ENCODE peak calls at places on chromosome 17, in seven cellular contexts. M is GM23248, C is heart right ventricle, P is HL-60, L is astrocyte, G is K562, R is IMR-90. D is an unnamed sample.

GRCh38 chr17:3647769-3648540 is 11.4 kb downstream of the CTNS start:
- DNase-seq in M (peak; percentile 76), C (peak; percentile 52), P (no peak), L (peak; percentile 20), G (no peak), R (peak; percentile 55), D (no peak)

GRCh38 chr17:68172461-68172954 is 75.3 kb upstream of the AMZ2 start:
- DNase-seq in M (peak; percentile 65), C (peak; percentile 63), P (peak; percentile 32), L (peak; percentile 17), G (peak; percentile 32), R (peak; percentile 49), D (no peak)

GRCh38 chr17:81002409-81003361 is 11.0 kb downstream of the CHMP6 start:
- DNase-seq in M (peak; percentile 65), C (peak; percentile 72), P (no peak), L (peak; percentile 51), G (peak; percentile 81), R (peak; percentile 63), D (no peak)

GRCh38 chr17:15966879-15967248 is 21.9 kb downstream of the ADORA2B start:
- DNase-seq in M (no peak), C (no peak), P (no peak), L (no peak), G (peak; percentile 21), R (no peak), D (no peak)

GRCh38 chr17:42285346-42286050 is 2.8 kb upstream of the STAT5A start:
- DNase-seq in M (no peak), C (no peak), P (no peak), L (no peak), G (no peak), R (no peak), D (no peak)

GRCh38 chr17:75983501-75984181 is 4.6 kb downstream of the TEN1 start:
- DNase-seq in M (peak; percentile 63), C (no peak), P (no peak), L (peak; percentile 57), G (peak; percentile 69), R (no peak), D (no peak)

GRCh38 chr17:42456223-42457106 is 2.2 kb upstream of the ATP6V0A1 start:
- DNase-seq in M (peak; percentile 80), C (no peak), P (peak; percentile 82), L (peak; percentile 90), G (peak; percentile 65), R (peak; percentile 83), D (no peak)

GRCh38 chr17:9828296-9829059 is 2.8 kb downstream of the GLP2R start:
- DNase-seq in M (no peak), C (no peak), P (no peak), L (peak; percentile 61), G (no peak), R (peak; percentile 19), D (no peak)

GRCh38 chr17:34307110-34307509 is 12.1 kb upstream of the CCL8 start:
- DNase-seq in M (peak; percentile 67), C (peak; percentile 34), P (no peak), L (no peak), G (no peak), R (peak; percentile 71), D (no peak)

GRCh38 chr17:39270923-39271322 is 45.2 kb upstream of the STAC2 start:
- DNase-seq in M (peak; percentile 89), C (no peak), P (no peak), L (peak; percentile 21), G (no peak), R (peak; percentile 81), D (no peak)

GRCh38 chr17:82217530-82218204 is 5.0 kb upstream of the CCDC57 start:
- DNase-seq in M (peak; percentile 91), C (peak; percentile 59), P (peak; percentile 94), L (peak; percentile 87), G (peak; percentile 79), R (peak; percentile 90), D (no peak)

GRCh38 chr17:2594657-2595085 is 1.2 kb downstream of the PAFAH1B1 start:
- DNase-seq in M (peak; percentile 43), C (no peak), P (no peak), L (no peak), G (no peak), R (no peak), D (no peak)

GRCh38 chr17:75632863-75633483 is at the start of gene SMIM5:
- DNase-seq in M (peak; percentile 93), C (peak; percentile 91), P (peak; percentile 65), L (peak; percentile 75), G (peak; percentile 89), R (peak; percentile 83), D (no peak)

GRCh38 chr17:82120148-82120547 is 22.1 kb upstream of the FASN start:
- DNase-seq in M (peak; percentile 76), C (no peak), P (no peak), L (peak; percentile 39), G (no peak), R (peak; percentile 69), D (no peak)

GRCh38 chr17:74176546-74177001 is 26.9 kb upstream of the RPL38 start:
- DNase-seq in M (peak; percentile 78), C (peak; percentile 44), P (no peak), L (peak; percentile 27), G (peak; percentile 71), R (peak; percentile 48), D (no peak)

GRCh38 chr17:58989629-58990028 is 117.1 kb downstream of the TRIM37 start:
- DNase-seq in M (no peak), C (no peak), P (no peak), L (no peak), G (no peak), R (no peak), D (no peak)

GRCh38 chr17:46832306-46832895 is 13.9 kb upstream of the WNT3 start:
- DNase-seq in M (no peak), C (no peak), P (no peak), L (no peak), G (no peak), R (no peak), D (no peak)
- H3K27ac ChIP-seq in M (no peak overlapping the region), C (no peak overlapping the region), P (no peak overlapping the region), L (no peak overlapping the region), G (no peak overlapping the region), R (no peak overlapping the region), D (no peak overlapping the region)

GRCh38 chr17:20172378-20172775 is 163.2 kb downstream of the SPECC1 start:
- DNase-seq in M (no peak), C (no peak), P (no peak), L (no peak), G (no peak), R (no peak), D (no peak)

GRCh38 chr17:20174588-20175265 is 165.6 kb downstream of the SPECC1 start:
- DNase-seq in M (peak; percentile 55), C (no peak), P (no peak), L (peak; percentile 82), G (no peak), R (peak; percentile 76), D (no peak)

GRCh38 chr17:20173091-20173490 is 163.9 kb downstream of the SPECC1 start:
- DNase-seq in M (no peak), C (no peak), P (no peak), L (peak; percentile 23), G (no peak), R (no peak), D (no peak)

GRCh38 chr17:20170085-20170484 is 160.9 kb downstream of the SPECC1 start:
- DNase-seq in M (no peak), C (no peak), P (no peak), L (no peak), G (no peak), R (no peak), D (no peak)

GRCh38 chr17:20171741-20172377 is 162.7 kb downstream of the SPECC1 start:
- DNase-seq in M (no peak), C (no peak), P (no peak), L (peak; percentile 72), G (no peak), R (peak; percentile 18), D (no peak)
- H3K27ac ChIP-seq in M (no peak overlapping the region), C (no peak overlapping the region), P (no peak overlapping the region), L (no peak overlapping the region), G (no peak overlapping the region), R (no peak overlapping the region), D (no peak overlapping the region)

DNA sequence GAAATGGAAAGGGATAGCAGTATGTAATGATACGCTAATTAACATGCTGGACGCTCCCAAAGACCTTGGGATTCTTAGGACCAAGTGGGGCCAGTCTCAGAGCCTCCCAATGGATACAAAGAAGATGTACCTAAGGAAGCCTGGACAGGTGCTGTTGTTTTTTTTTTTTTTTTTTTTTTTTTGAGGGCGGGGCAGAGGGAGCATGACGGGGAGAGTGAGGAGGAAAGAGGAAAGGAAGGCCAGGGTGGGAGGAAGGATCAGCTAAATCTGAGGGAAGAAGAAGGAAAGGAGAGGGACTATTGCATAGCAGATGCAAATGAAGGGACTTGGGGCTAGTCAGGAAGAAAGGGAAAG is 2.5 kb downstream of the VAMP2 start:
- DNase-seq in M (no peak), C (no peak), P (no peak), L (no peak), G (no peak), R (no peak), D (no peak)
- H3K27ac ChIP-seq in M (no peak overlapping the region), C (no peak overlapping the region), P (no peak overlapping the region), L (no peak overlapping the region), G (no peak overlapping the region), R (no peak overlapping the region), D (peak overlapping the region; percentile 37)

DNA sequence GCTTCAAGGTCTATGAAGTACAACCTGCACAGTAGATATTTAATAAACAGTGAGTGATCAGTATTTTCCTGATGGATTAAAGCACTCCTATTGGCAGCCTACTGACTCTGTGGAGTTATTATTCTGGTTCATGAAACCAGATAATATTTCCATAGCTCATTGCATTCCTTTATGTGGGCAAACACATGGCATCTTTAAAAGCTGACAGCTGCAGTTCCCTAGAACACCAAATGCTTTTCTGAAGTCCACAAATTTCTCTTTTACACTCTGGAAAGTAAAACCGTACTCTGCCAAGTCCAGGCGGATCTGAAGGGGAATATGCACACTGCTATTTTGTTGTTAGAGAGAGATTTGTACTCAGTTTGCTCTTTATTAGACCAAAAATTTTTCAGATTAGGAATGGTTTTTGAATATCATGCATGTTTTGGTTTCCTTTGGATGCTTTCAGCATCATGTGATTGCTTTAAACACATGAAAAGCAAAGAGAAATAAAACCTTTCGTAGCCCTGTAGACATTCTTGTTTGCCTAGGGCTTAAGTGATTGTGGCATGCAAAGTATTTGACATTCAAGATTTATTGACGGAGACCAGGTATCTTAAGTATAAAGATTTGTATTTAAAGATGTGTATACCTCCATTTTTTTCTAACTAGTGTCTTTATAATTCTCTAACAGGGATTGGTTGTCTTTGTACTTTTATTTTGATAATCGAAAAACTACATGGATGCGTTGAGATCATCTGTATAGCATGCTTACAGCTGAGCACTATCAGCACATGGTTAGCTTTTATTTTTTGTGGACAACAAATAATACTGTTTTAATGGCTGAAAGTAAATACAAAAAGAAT is 19.5 kb downstream of the SEC14L1 start:
- DNase-seq in M (no peak), C (no peak), P (no peak), L (no peak), G (no peak), R (no peak), D (no peak)
- H3K27ac ChIP-seq in M (no peak overlapping the region), C (no peak overlapping the region), P (no peak overlapping the region), L (no peak overlapping the region), G (no peak overlapping the region), R (no peak overlapping the region), D (no peak overlapping the region)